ENCODE peak calls at places on chromosomes 3 and 15, in ten cellular contexts. One of them, this sample, is unnamed.

GRCh38 chr15:97866994-97867393 is 93.5 kb upstream of the ARRDC4 start:
- ATAC-seq in Right ventricle myocardium superior: peak; percentile 38
- ATAC-seq in GM12878: no peak
- ATAC-seq in pancreas: no peak
- ATAC-seq in T-cell: no peak
- ATAC-seq in esophagus mucosa: no peak
- ATAC-seq in Panc1: no peak
- ATAC-seq in left lung: no peak
- ATAC-seq in stimulated activated naive CD8-positive, alpha-beta T cell treated with anti-CD3 and anti-CD28 coated beads, Interleukin-15, Interleukin-2, amounts not matched to agents 100 U/mL and 50 U/mL, for 24 hours: no peak
- ATAC-seq in left cardiac atrium: no peak
- ATAC-seq in this sample: no peak

GRCh38 chr3:4807381-4808280 is 171.6 kb upstream of the BHLHE40 start:
- ATAC-seq in esophagus mucosa: no peak
- ATAC-seq in left cardiac atrium: no peak
- ATAC-seq in left lung: no peak
- ATAC-seq in Right ventricle myocardium superior: no peak
- ATAC-seq in Panc1: no peak
- ATAC-seq in T-cell: no peak
- ATAC-seq in GM12878: no peak
- ATAC-seq in stimulated activated naive CD8-positive, alpha-beta T cell treated with anti-CD3 and anti-CD28 coated beads, Interleukin-15, Interleukin-2, amounts not matched to agents 100 U/mL and 50 U/mL, for 24 hours: no peak
- ATAC-seq in pancreas: no peak
- ATAC-seq in this sample: no peak

GRCh38 chr3:71010731-71011455 is 572.6 kb downstream of the FOXP1 start:
- ATAC-seq in Right ventricle myocardium superior: no peak
- ATAC-seq in Panc1: no peak
- ATAC-seq in esophagus mucosa: no peak
- ATAC-seq in left cardiac atrium: no peak
- ATAC-seq in stimulated activated naive CD8-positive, alpha-beta T cell treated with anti-CD3 and anti-CD28 coated beads, Interleukin-15, Interleukin-2, amounts not matched to agents 100 U/mL and 50 U/mL, for 24 hours: peak; percentile 90
- ATAC-seq in left lung: no peak
- ATAC-seq in pancreas: no peak
- ATAC-seq in T-cell: peak; percentile 84
- ATAC-seq in GM12878: peak; percentile 84
- ATAC-seq in this sample: peak; percentile 93

GRCh38 chr3:141949394-141949793 is 73.0 kb downstream of the ATP1B3 start:
- ATAC-seq in GM12878: no peak
- ATAC-seq in Panc1: no peak
- ATAC-seq in Right ventricle myocardium superior: no peak
- ATAC-seq in pancreas: no peak
- ATAC-seq in stimulated activated naive CD8-positive, alpha-beta T cell treated with anti-CD3 and anti-CD28 coated beads, Interleukin-15, Interleukin-2, amounts not matched to agents 100 U/mL and 50 U/mL, for 24 hours: no peak
- ATAC-seq in T-cell: no peak
- ATAC-seq in left lung: no peak
- ATAC-seq in left cardiac atrium: no peak
- ATAC-seq in esophagus mucosa: no peak
- ATAC-seq in this sample: no peak

GRCh38 chr15:63909819-63910437 is 76.2 kb upstream of the HERC1 start:
- ATAC-seq in stimulated activated naive CD8-positive, alpha-beta T cell treated with anti-CD3 and anti-CD28 coated beads, Interleukin-15, Interleukin-2, amounts not matched to agents 100 U/mL and 50 U/mL, for 24 hours: no peak
- ATAC-seq in pancreas: peak; percentile 68
- ATAC-seq in left cardiac atrium: peak; percentile 31
- ATAC-seq in GM12878: no peak
- ATAC-seq in Panc1: peak; percentile 43
- ATAC-seq in esophagus mucosa: no peak
- ATAC-seq in T-cell: no peak
- ATAC-seq in left lung: peak; percentile 5
- ATAC-seq in Right ventricle myocardium superior: peak; percentile 19
- ATAC-seq in this sample: no peak

GRCh38 chr3:128820252-128820839 is 59.1 kb upstream of the ACAD9 start:
- ATAC-seq in left lung: no peak
- ATAC-seq in GM12878: no peak
- ATAC-seq in pancreas: no peak
- ATAC-seq in esophagus mucosa: no peak
- ATAC-seq in left cardiac atrium: peak; percentile 30
- ATAC-seq in T-cell: no peak
- ATAC-seq in Panc1: no peak
- ATAC-seq in Right ventricle myocardium superior: peak; percentile 34
- ATAC-seq in stimulated activated naive CD8-positive, alpha-beta T cell treated with anti-CD3 and anti-CD28 coated beads, Interleukin-15, Interleukin-2, amounts not matched to agents 100 U/mL and 50 U/mL, for 24 hours: no peak
- ATAC-seq in this sample: no peak

GRCh38 chr15:78396976-78397375 is 41.0 kb upstream of the IREB2 start:
- ATAC-seq in Panc1: no peak
- ATAC-seq in pancreas: peak; percentile 96
- ATAC-seq in GM12878: peak; percentile 63
- ATAC-seq in left lung: peak; percentile 89
- ATAC-seq in T-cell: no peak
- ATAC-seq in Right ventricle myocardium superior: peak; percentile 71
- ATAC-seq in left cardiac atrium: peak; percentile 26
- ATAC-seq in stimulated activated naive CD8-positive, alpha-beta T cell treated with anti-CD3 and anti-CD28 coated beads, Interleukin-15, Interleukin-2, amounts not matched to agents 100 U/mL and 50 U/mL, for 24 hours: no peak
- ATAC-seq in esophagus mucosa: peak; percentile 63
- ATAC-seq in this sample: no peak

GRCh38 chr15:82792068-82792467 is 13.8 kb downstream of the FSD2 start:
- ATAC-seq in pancreas: no peak
- ATAC-seq in left cardiac atrium: no peak
- ATAC-seq in left lung: no peak
- ATAC-seq in GM12878: no peak
- ATAC-seq in stimulated activated naive CD8-positive, alpha-beta T cell treated with anti-CD3 and anti-CD28 coated beads, Interleukin-15, Interleukin-2, amounts not matched to agents 100 U/mL and 50 U/mL, for 24 hours: no peak
- ATAC-seq in Right ventricle myocardium superior: no peak
- ATAC-seq in Panc1: no peak
- ATAC-seq in esophagus mucosa: no peak
- ATAC-seq in T-cell: no peak
- ATAC-seq in this sample: peak; percentile 39

GRCh38 chr3:30612422-30613134 is 6.2 kb downstream of the TGFBR2 start:
- ATAC-seq in Panc1: no peak
- ATAC-seq in stimulated activated naive CD8-positive, alpha-beta T cell treated with anti-CD3 and anti-CD28 coated beads, Interleukin-15, Interleukin-2, amounts not matched to agents 100 U/mL and 50 U/mL, for 24 hours: peak; percentile 0
- ATAC-seq in esophagus mucosa: no peak
- ATAC-seq in pancreas: no peak
- ATAC-seq in T-cell: no peak
- ATAC-seq in left cardiac atrium: peak; percentile 21
- ATAC-seq in GM12878: no peak
- ATAC-seq in Right ventricle myocardium superior: no peak
- ATAC-seq in left lung: no peak
- ATAC-seq in this sample: no peak

GRCh38 chr3:149016669-149017541 is 25.6 kb downstream of the GYG1 start:
- ATAC-seq in GM12878: no peak
- ATAC-seq in esophagus mucosa: no peak
- ATAC-seq in stimulated activated naive CD8-positive, alpha-beta T cell treated with anti-CD3 and anti-CD28 coated beads, Interleukin-15, Interleukin-2, amounts not matched to agents 100 U/mL and 50 U/mL, for 24 hours: peak; percentile 59
- ATAC-seq in pancreas: peak; percentile 37
- ATAC-seq in Right ventricle myocardium superior: peak; percentile 46
- ATAC-seq in left cardiac atrium: peak; percentile 63
- ATAC-seq in left lung: peak; percentile 53
- ATAC-seq in Panc1: peak; percentile 25
- ATAC-seq in T-cell: no peak
- ATAC-seq in this sample: peak; percentile 76

This sample was measured in activated T-helper 17 cell treated with anti-CD3 and anti-CD28 coated beads, Interleukin-2, amount 50 U/mL, for 72 hours.